ENCODE peak calls at places on chromosome 21, in six cellular contexts. J, R, O, W, N and E are unnamed samples.

GRCh38 chr21:21205604-21206003 is 207.4 kb downstream of the NCAM2 start:
- DNase-seq in J (no peak), R (no peak), O (no peak), W (no peak), N (no peak), E (no peak)

GRCh38 chr21:25788677-25789076 is 53.9 kb downstream of the GABPA start:
- DNase-seq in J (no peak), R (no peak), O (no peak), W (peak; percentile 6), N (no peak), E (no peak)

GRCh38 chr21:15291621-15292266 is 226.9 kb upstream of the NRIP1 start:
- DNase-seq in J (no peak), R (no peak), O (no peak), W (no peak), N (no peak), E (no peak)

GRCh38 chr21:15159382-15160020 is 94.7 kb upstream of the NRIP1 start:
- DNase-seq in J (no peak), R (no peak), O (no peak), W (no peak), N (no peak), E (no peak)

GRCh38 chr21:41328660-41329300 is 12.2 kb downstream of the FAM3B start:
- DNase-seq in J (no peak), R (no peak), O (no peak), W (no peak), N (no peak), E (no peak)

GRCh38 chr21:38244885-38245869 is 11.6 kb upstream of the KCNJ15 start:
- DNase-seq in J (peak; percentile 95), R (no peak), O (peak; percentile 61), W (no peak), N (peak; percentile 59), E (no peak)

GRCh38 chr21:14120091-14120734 is 90.5 kb downstream of the LIPI start:
- DNase-seq in J (no peak), R (peak; percentile 17), O (peak; percentile 64), W (peak; percentile 52), N (peak; percentile 23), E (peak; percentile 88)

GRCh38 chr21:17514124-17514481 is 1.3 kb downstream of the CXADR start:
- DNase-seq in J (no peak), R (no peak), O (no peak), W (peak; percentile 10), N (no peak), E (no peak)

GRCh38 chr21:15061284-15061683 is 3.5 kb downstream of the NRIP1 start:
- DNase-seq in J (no peak), R (no peak), O (no peak), W (no peak), N (no peak), E (no peak)

GRCh38 chr21:25635310-25635709 is 3.7 kb upstream of the JAM2 start:
- DNase-seq in J (no peak), R (no peak), O (no peak), W (no peak), N (no peak), E (no peak)

GRCh38 chr21:25970254-25970930 is 200.2 kb downstream of the APP start:
- DNase-seq in J (no peak), R (no peak), O (no peak), W (no peak), N (no peak), E (no peak)

GRCh38 chr21:30227633-30228404 is 11.9 kb upstream of the CLDN8 start:
- DNase-seq in J (no peak), R (no peak), O (peak; percentile 65), W (no peak), N (no peak), E (no peak)

GRCh38 chr21:25550352-25550751 is 56.9 kb downstream of the MRPL39 start:
- DNase-seq in J (no peak), R (no peak), O (no peak), W (no peak), N (no peak), E (no peak)

GRCh38 chr21:41542727-41543126 is 34.8 kb upstream of the TMPRSS2 start:
- DNase-seq in J (no peak), R (no peak), O (no peak), W (no peak), N (no peak), E (no peak)

GRCh38 chr21:41321211-41321907 is 4.8 kb downstream of the FAM3B start:
- DNase-seq in J (no peak), R (no peak), O (no peak), W (no peak), N (no peak), E (no peak)

GRCh38 chr21:41411449-41412089 is 14.5 kb upstream of the MX1 start:
- DNase-seq in J (no peak), R (no peak), O (peak; percentile 31), W (no peak), N (peak; percentile 40), E (no peak)

GRCh38 chr21:14533555-14534400 is 12.3 kb downstream of the SAMSN1 start:
- DNase-seq in J (no peak), R (no peak), O (peak; percentile 57), W (no peak), N (peak; percentile 56), E (no peak)

GRCh38 chr21:15138475-15138874 is 73.7 kb upstream of the NRIP1 start:
- DNase-seq in J (no peak), R (no peak), O (no peak), W (no peak), N (no peak), E (no peak)

GRCh38 chr21:38837806-38838461 is 32.2 kb downstream of the ETS2 start:
- DNase-seq in J (no peak), R (no peak), O (no peak), W (no peak), N (no peak), E (no peak)

GRCh38 chr21:21196848-21197247 is 198.6 kb downstream of the NCAM2 start:
- DNase-seq in J (no peak), R (no peak), O (no peak), W (no peak), N (no peak), E (no peak)

GRCh38 chr21:14773777-14774345 is 227.7 kb upstream of the SAMSN1 start:
- DNase-seq in J (no peak), R (peak; percentile 3), O (peak; percentile 67), W (peak; percentile 77), N (no peak), E (peak; percentile 70)

GRCh38 chr21:40793057-40793456 is 53.9 kb downstream of the DSCAM start:
- DNase-seq in J (no peak), R (no peak), O (no peak), W (no peak), N (no peak), E (no peak)

GRCh38 chr21:29217818-29218252 is 80.9 kb upstream of the BACH1 start:
- DNase-seq in J (peak; percentile 95), R (no peak), O (peak; percentile 24), W (no peak), N (no peak), E (no peak)

GRCh38 chr21:25857308-25858099 is 122.7 kb downstream of the GABPA start:
- DNase-seq in J (no peak), R (no peak), O (no peak), W (no peak), N (no peak), E (no peak)

GRCh38 chr21:27802816-27803475 is 836.1 kb upstream of the ADAMTS5 start:
- DNase-seq in J (no peak), R (peak; percentile 36), O (peak; percentile 39), W (peak; percentile 52), N (no peak), E (peak; percentile 38)

GRCh38 chr21:29221259-29221744 is 77.4 kb upstream of the BACH1 start:
- DNase-seq in J (no peak), R (no peak), O (no peak), W (no peak), N (no peak), E (no peak)

GRCh38 chr21:34524671-34525601 is 12.9 kb upstream of the KCNE1 start:
- DNase-seq in J (no peak), R (no peak), O (no peak), W (no peak), N (no peak), E (no peak)
- TF ChIP-seq CTCF in J (no peak), R (no peak), O (no peak), W (no peak), N (no peak), E (no peak)

GRCh38 chr21:36254106-36254941 is 65.7 kb upstream of the MORC3 start:
- DNase-seq in J (no peak), R (no peak), O (no peak), W (no peak), N (no peak), E (no peak)
- TF ChIP-seq CTCF in J (no peak), R (no peak), O (no peak), W (no peak), N (no peak), E (no peak)

GRCh38 chr21:32096411-32096810 is 182.4 kb downstream of the MIS18A start:
- DNase-seq in J (no peak), R (peak; percentile 35), O (peak; percentile 58), W (peak; percentile 49), N (no peak), E (no peak)
- TF ChIP-seq CTCF in J (peak; percentile 39), R (peak; percentile 54), O (peak; percentile 53), W (peak; percentile 47), N (peak; percentile 36), E (peak; percentile 40)

DNA sequence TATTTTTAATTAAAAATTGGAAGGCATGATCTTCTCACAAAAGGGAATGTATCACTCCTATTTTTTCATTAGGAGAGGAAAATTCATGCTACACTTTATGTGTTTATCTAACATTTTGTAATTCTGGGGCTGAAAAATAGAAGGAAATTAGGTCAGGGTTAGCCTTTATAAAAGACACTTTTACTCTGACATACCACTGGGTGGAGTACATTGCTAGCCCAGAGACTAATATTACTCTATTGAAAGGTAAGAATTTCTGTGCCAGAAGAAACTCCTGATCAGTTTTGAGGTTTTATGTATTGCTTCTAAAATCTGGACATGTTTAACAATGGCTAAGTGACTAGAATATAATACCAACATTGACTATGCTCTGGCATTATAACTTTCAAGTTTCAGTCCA is 724.6 kb downstream of the USP25 start:
- DNase-seq in J (no peak), R (no peak), O (no peak), W (no peak), N (no peak), E (no peak)
- TF ChIP-seq CTCF in J (peak; percentile 43), R (peak; percentile 53), O (no peak), W (peak; percentile 51), N (no peak), E (no peak)

GRCh38 chr21:46347791-46348381 is 23.9 kb downstream of the PCNT start:
- DNase-seq in J (no peak), R (no peak), O (no peak), W (no peak), N (no peak), E (no peak)
- TF ChIP-seq CTCF in J (no peak), R (no peak), O (no peak), W (peak; percentile 7), N (no peak), E (no peak)

GRCh38 chr21:45724994-45725843 is 81.7 kb downstream of the PCBP3 start:
- DNase-seq in J (no peak), R (no peak), O (no peak), W (no peak), N (no peak), E (no peak)
- TF ChIP-seq CTCF in J (no peak), R (no peak), O (no peak), W (no peak), N (no peak), E (no peak)